ENCODE peak calls at places on chromosomes 16 and 17, in nine cellular contexts. A is ascending aorta, M is AG10803, B is AG04449, Z is OCI-LY7, I is left ventricle myocardium inferior, F is esophagus squamous epithelium, D is right lobe of liver, J is AG09309. P is an unnamed sample.

GRCh38 chr17:9432121-9432866 is 143.3 kb downstream of the STX8 start:
- DNase-seq in B (no peak), D (no peak), Z (no peak), M (peak), J (no peak), I (no peak), F (no peak), A (no peak), P (no peak)

GRCh38 chr17:81615401-81615930 is 21.4 kb downstream of the NPLOC4 start:
- DNase-seq in J (no peak), A (no peak), D (no peak), B (no peak), Z (no peak), I (no peak), M (no peak), F (no peak), P (no peak)

GRCh38 chr17:79707931-79708891 is 22.5 kb upstream of the ENPP7 start:
- DNase-seq in J (peak), I (no peak), F (no peak), Z (peak), D (no peak), M (peak), A (no peak), B (no peak), P (no peak)

GRCh38 chr17:75084039-75084660 is 3.6 kb upstream of the SLC16A5 start:
- DNase-seq in F (no peak), D (no peak), B (no peak), J (no peak), A (no peak), I (no peak), Z (no peak), M (no peak), P (no peak)

GRCh38 chr17:5203908-5204294 is 12.2 kb upstream of the ZNF594 start:
- DNase-seq in D (no peak), Z (no peak), J (peak), M (peak), A (no peak), B (no peak), F (no peak), I (no peak), P (no peak)

GRCh38 chr17:77038860-77039555 is 101.8 kb upstream of the SEC14L1 start:
- DNase-seq in D (no peak), J (no peak), M (no peak), A (no peak), I (no peak), F (no peak), B (no peak), Z (no peak), P (no peak)

GRCh38 chr16:2853531-2854073 is 4.4 kb downstream of the PRSS22 start:
- DNase-seq in Z (no peak), F (no peak), D (no peak), J (no peak), I (no peak), B (no peak), M (no peak), A (no peak), P (no peak)

GRCh38 chr17:11031787-11032186 is 193.9 kb upstream of the PIRT start:
- DNase-seq in M (no peak), A (no peak), J (no peak), I (no peak), Z (no peak), D (no peak), F (no peak), B (no peak), P (no peak)

GRCh38 chr17:50853781-50854180 is 12.4 kb downstream of the TOB1 start:
- DNase-seq in A (no peak), J (no peak), I (no peak), D (no peak), F (no peak), M (no peak), B (no peak), Z (no peak), P (no peak)

GRCh38 chr17:8237886-8238285 is 10.0 kb downstream of the CTC1 start:
- DNase-seq in A (no peak), F (no peak), B (no peak), D (no peak), M (no peak), I (no peak), Z (no peak), J (no peak), P (no peak)

GRCh38 chr17:72255481-72255880 is 134.7 kb downstream of the SOX9 start:
- DNase-seq in J (no peak), I (no peak), F (no peak), Z (no peak), M (no peak), B (no peak), D (no peak), A (no peak), P (no peak)

DNA sequence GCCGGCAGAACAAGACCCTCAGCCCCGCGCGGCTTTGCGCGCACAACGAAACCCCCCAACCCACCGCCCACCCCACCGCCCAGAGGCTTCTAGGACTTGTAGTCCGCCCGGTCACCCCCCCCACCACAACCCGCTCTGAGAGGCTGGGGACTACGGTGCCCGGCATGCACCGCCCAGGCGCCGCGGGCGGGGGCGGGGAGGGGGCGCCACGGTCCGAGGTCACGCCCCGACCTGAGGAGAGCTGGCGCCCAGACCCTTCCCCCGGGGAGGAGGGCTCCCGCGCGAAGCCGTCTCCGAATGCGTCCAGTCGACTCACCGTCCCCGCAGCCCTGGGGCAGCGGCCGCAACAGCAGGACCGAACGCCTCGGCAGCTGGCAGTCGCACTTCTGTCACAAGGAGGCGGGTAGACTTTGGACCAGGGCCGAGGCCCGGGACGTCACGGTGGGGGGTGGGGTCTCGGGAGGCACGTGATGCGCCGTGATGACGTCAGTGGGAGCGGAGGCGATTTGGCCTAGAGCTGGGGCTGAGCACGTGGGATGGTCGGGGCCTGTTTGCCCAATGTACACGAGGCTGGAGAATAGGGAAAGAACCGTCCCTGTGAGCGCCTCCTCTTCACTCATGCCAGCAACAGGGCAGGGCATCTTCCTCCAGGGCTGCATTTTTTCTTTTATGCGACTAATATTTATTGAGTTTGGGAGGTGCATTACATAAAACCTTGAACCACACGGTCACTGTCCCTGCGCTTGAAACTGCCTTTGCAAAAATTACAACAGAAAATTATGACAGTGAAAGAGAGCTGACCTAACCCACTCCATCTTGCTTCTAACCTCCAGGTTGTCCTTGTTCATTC is at the start of gene CDIP1:
- DNase-seq in I (peak), F (peak), J (peak), M (peak), D (peak), A (peak), B (peak), Z (peak), P (peak)
- TF ChIP-seq CTCF in I (peak), F (no peak), J (no peak), M (no peak), D (no peak), A (no peak), B (no peak), Z (no peak), P (no peak)

GRCh38 chr17:78121801-78122220 is 6.7 kb downstream of the TMC6 start:
- DNase-seq in F (no peak), Z (no peak), I (no peak), D (peak), A (no peak), B (no peak), J (no peak), M (no peak), P (no peak)
- H3K4me3 ChIP-seq in F (no peak), Z (peak), I (no peak), D (no peak), A (no peak), B (no peak), J (no peak), M (no peak), P (no peak)

GRCh38 chr17:57750930-57751329 is 5.8 kb upstream of the CCDC182 start:
- DNase-seq in B (no peak), F (no peak), D (no peak), Z (no peak), M (no peak), I (no peak), J (no peak), A (no peak), P (no peak)
- TF ChIP-seq CTCF in B (no peak), F (no peak), D (no peak), Z (no peak), M (no peak), I (no peak), J (no peak), A (no peak), P (no peak)

GRCh38 chr17:41772218-41772585 is 14.3 kb downstream of the JUP start:
- DNase-seq in F (no peak), M (no peak), B (no peak), A (no peak), I (no peak), D (no peak), Z (no peak), J (no peak), P (peak)
- H3K4me3 ChIP-seq in F (peak), M (no peak), B (no peak), A (no peak), I (no peak), D (peak), Z (peak), J (no peak), P (no peak)

GRCh38 chr17:45666046-45666600 is 118.0 kb upstream of the CRHR1 start:
- DNase-seq in D (no peak), Z (no peak), J (no peak), I (no peak), A (no peak), F (no peak), B (no peak), M (no peak), P (no peak)
- TF ChIP-seq CTCF in D (no peak), Z (peak), J (peak), I (no peak), A (no peak), F (no peak), B (no peak), M (no peak), P (peak)

GRCh38 chr16:88769617-88770458 is 15.2 kb downstream of the PIEZO1 start:
- DNase-seq in D (no peak), I (no peak), Z (peak), F (no peak), A (no peak), B (no peak), M (no peak), J (no peak), P (no peak)
- H3K4me3 ChIP-seq in D (no peak), I (peak), Z (no peak), F (peak), A (no peak), B (no peak), M (no peak), J (no peak), P (peak)

GRCh38 chr16:9297437-9298113 is 206.1 kb downstream of the HAPSTR1 start:
- DNase-seq in Z (peak), M (no peak), F (no peak), I (no peak), J (no peak), D (peak), B (no peak), A (no peak), P (no peak)

GRCh38 chr16:9300252-9300651 is 208.8 kb downstream of the HAPSTR1 start:
- DNase-seq in B (no peak), I (no peak), Z (no peak), M (no peak), F (no peak), J (no peak), A (no peak), D (no peak), P (no peak)

GRCh38 chr16:9302102-9302501 is 210.7 kb downstream of the HAPSTR1 start:
- DNase-seq in Z (no peak), A (no peak), M (no peak), I (no peak), B (no peak), F (no peak), D (peak), J (no peak), P (no peak)

DNA sequence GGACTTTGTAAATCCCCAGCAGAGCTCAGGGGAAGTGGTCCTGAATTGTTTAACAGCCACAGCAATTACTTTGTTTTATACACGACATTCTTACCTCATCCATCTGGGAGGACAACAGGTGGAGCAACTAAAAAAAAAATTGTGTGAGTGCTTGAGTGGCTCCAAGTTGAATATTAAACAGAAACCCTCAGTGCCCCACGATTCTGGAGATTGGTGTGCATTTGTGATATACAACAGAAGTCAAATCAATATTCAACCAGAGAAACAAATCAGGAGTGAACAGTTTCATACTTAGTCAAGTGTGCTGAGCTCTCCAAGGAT is 204.8 kb downstream of the HAPSTR1 start:
- DNase-seq in I (no peak), J (no peak), Z (no peak), B (no peak), M (no peak), F (no peak), A (no peak), D (no peak), P (no peak)
- TF ChIP-seq CTCF in I (no peak), J (no peak), Z (no peak), B (no peak), M (no peak), F (no peak), A (no peak), D (no peak), P (no peak)

GRCh38 chr16:88346680-88347505 is 35.9 kb upstream of the ZNF469 start:
- DNase-seq in D (no peak), A (no peak), F (no peak), B (no peak), Z (no peak), M (no peak), J (no peak), I (peak), P (peak)
- H3K4me3 ChIP-seq in D (no peak), A (no peak), F (no peak), B (no peak), Z (no peak), M (no peak), J (no peak), I (no peak), P (no peak)